ENCODE peak calls at places on chromosomes 7 and 10, in eight cellular contexts. K is psoas muscle, N is A673, Z is substantia nigra, G is GM23248, Q is ovary, M is stomach, B is heart left ventricle. O is an unnamed sample.

GRCh38 chr10:131946321-131946751 is 35.4 kb downstream of the BNIP3 start:
- DNase-seq in B (no peak), N (peak; percentile 61), K (no peak), M (no peak), G (peak; percentile 67), Q (peak; percentile 28), Z (no peak), O (no peak)

GRCh38 chr7:131276190-131276589 is 51.5 kb upstream of the MKLN1 start:
- DNase-seq in K (no peak), Q (no peak), Z (no peak), G (no peak), N (no peak), M (no peak), B (no peak), O (no peak)

GRCh38 chr7:107463139-107464078 is 6.4 kb upstream of the GPR22 start:
- DNase-seq in M (peak; percentile 58), Q (peak; percentile 71), B (peak; percentile 49), K (peak; percentile 64), N (peak; percentile 71), G (peak; percentile 82), Z (peak; percentile 37), O (peak; percentile 12)

GRCh38 chr7:91812388-91812787 is 68.1 kb downstream of the MTERF1 start:
- DNase-seq in K (no peak), B (no peak), Q (no peak), G (no peak), Z (no peak), M (no peak), N (no peak), O (no peak)

GRCh38 chr7:143405671-143406352 is 2.8 kb downstream of the EPHA1 start:
- DNase-seq in K (no peak), B (no peak), Z (no peak), G (no peak), Q (no peak), M (no peak), N (peak; percentile 44), O (no peak)

GRCh38 chr10:70652761-70653657 is 19.3 kb upstream of the ADAMTS14 start:
- DNase-seq in Q (no peak), K (peak; percentile 71), M (no peak), Z (no peak), N (no peak), G (peak; percentile 99), B (peak; percentile 83), O (no peak)

GRCh38 chr10:25017247-25017590 is 807 bp downstream of the THNSL1 start:
- DNase-seq in K (no peak), G (peak; percentile 40), M (peak; percentile 28), Z (no peak), Q (no peak), B (peak; percentile 13), N (no peak), O (no peak)

GRCh38 chr10:5461201-5461585 is 38.2 kb downstream of the CALML5 start:
- DNase-seq in B (no peak), N (no peak), G (peak; percentile 13), M (no peak), K (no peak), Z (no peak), Q (no peak), O (no peak)

GRCh38 chr10:93921338-93921737 is 27.6 kb downstream of the SLC35G1 start:
- DNase-seq in Z (no peak), N (peak; percentile 23), Q (no peak), M (no peak), G (no peak), K (no peak), B (no peak), O (no peak)

GRCh38 chr10:96025566-96025965 is 17.8 kb upstream of the CCNJ start:
- DNase-seq in K (no peak), B (no peak), Z (no peak), M (no peak), N (peak; percentile 25), G (peak; percentile 27), Q (no peak), O (no peak)

GRCh38 chr7:28623863-28624262 is 211.5 kb downstream of the CREB5 start:
- DNase-seq in G (no peak), Z (no peak), B (no peak), K (no peak), M (no peak), N (no peak), Q (no peak), O (no peak)

GRCh38 chr7:74023037-74023436 is 4.9 kb upstream of the ELN start:
- DNase-seq in B (no peak), Q (peak; percentile 88), N (no peak), G (peak; percentile 90), K (peak; percentile 90), Z (no peak), M (peak; percentile 35), O (no peak)

GRCh38 chr10:72353963-72354355 is 760 bp downstream of the DNAJB12 start:
- DNase-seq in M (no peak), Q (peak; percentile 68), B (no peak), Z (peak; percentile 50), K (peak; percentile 76), G (peak; percentile 68), N (no peak), O (no peak)

GRCh38 chr10:125022671-125023070 is 80.7 kb downstream of the ZRANB1 start:
- DNase-seq in B (no peak), M (no peak), K (no peak), G (no peak), Z (no peak), N (no peak), Q (peak; percentile 32), O (no peak)

GRCh38 chr7:156650042-156650441 is 9.5 kb downstream of the RNF32 start:
- DNase-seq in Z (no peak), K (no peak), G (peak; percentile 43), Q (no peak), B (no peak), M (peak; percentile 79), N (peak; percentile 16), O (no peak)

GRCh38 chr10:110533149-110533548 is 34.3 kb upstream of the SMC3 start:
- DNase-seq in Q (no peak), B (no peak), N (peak; percentile 70), G (no peak), K (no peak), M (no peak), Z (no peak), O (no peak)

GRCh38 chr10:5818894-5819293 is 5.7 kb upstream of the GDI2 start:
- DNase-seq in Q (no peak), N (no peak), Z (no peak), B (no peak), M (no peak), G (no peak), K (no peak), O (no peak)

GRCh38 chr7:13641699-13642098 is 347.8 kb downstream of the ETV1 start:
- DNase-seq in K (no peak), N (no peak), B (no peak), Z (no peak), G (peak; percentile 62), M (no peak), Q (no peak), O (no peak)

GRCh38 chr10:35306852-35307251 is 29.5 kb upstream of the CCNY start:
- DNase-seq in K (no peak), G (peak; percentile 71), B (no peak), N (no peak), M (peak; percentile 70), Q (no peak), Z (no peak), O (no peak)

GRCh38 chr10:77905086-77905735 is 21.3 kb downstream of the DLG5 start:
- DNase-seq in G (no peak), K (no peak), Q (no peak), M (no peak), N (no peak), B (no peak), Z (no peak), O (no peak)

GRCh38 chr10:120833222-120833928 is 17.8 kb upstream of the WDR11 start:
- DNase-seq in K (no peak), B (no peak), M (no peak), G (peak; percentile 11), N (no peak), Z (no peak), Q (no peak), O (no peak)

GRCh38 chr10:3830946-3831345 is 45.9 kb upstream of the KLF6 start:
- DNase-seq in K (no peak), G (no peak), N (no peak), Q (no peak), Z (no peak), M (no peak), B (no peak), O (no peak)

GRCh38 chr7:14717711-14718304 is 184.7 kb downstream of the DGKB start:
- DNase-seq in B (no peak), G (peak; percentile 65), K (no peak), N (peak; percentile 27), Q (no peak), M (no peak), Z (no peak), O (no peak)

GRCh38 chr10:80158598-80159127 is 26.1 kb downstream of the PLAC9 start:
- DNase-seq in M (peak; percentile 64), B (peak; percentile 92), G (peak; percentile 96), Q (peak; percentile 74), Z (no peak), K (peak; percentile 91), N (peak; percentile 99), O (peak; percentile 90)

GRCh38 chr7:71645836-71646235 is 513.9 kb downstream of the GALNT17 start:
- DNase-seq in N (no peak), Q (no peak), M (no peak), B (no peak), Z (no peak), K (no peak), G (peak; percentile 22), O (no peak)

GRCh38 chr10:14652816-14653215 is 121.9 kb downstream of the FAM107B start:
- DNase-seq in N (no peak), K (no peak), Z (no peak), M (no peak), B (no peak), G (no peak), Q (no peak), O (no peak)
- H3K27ac ChIP-seq in N (no peak overlapping the region), K (no peak overlapping the region), Z (no peak overlapping the region), M (peak overlapping the region; percentile 82), B (peak overlapping the region; percentile 41), G (peak overlapping the region; percentile 72), Q (no peak overlapping the region), O (no peak overlapping the region)

DNA sequence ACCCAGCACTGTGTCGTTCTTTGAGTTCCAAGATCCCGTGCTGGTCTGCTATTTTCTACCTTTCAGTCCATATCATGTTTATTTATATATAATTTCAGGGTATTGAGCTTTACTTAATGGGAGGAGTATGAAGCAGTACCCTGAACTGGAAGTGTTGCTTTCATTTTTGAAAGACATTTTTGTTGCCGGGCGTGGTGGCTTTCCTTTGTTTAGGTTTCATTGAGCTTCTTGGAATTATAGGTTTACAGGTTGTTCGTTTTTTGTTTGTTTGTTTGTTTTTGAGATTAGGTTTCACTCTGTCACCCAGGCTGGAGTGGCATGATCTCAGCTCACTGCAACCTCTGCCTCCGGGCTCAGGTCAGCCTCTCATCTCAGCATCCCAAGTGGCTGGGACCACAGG is 7.4 kb downstream of the ZNF487 start:
- DNase-seq in M (no peak), N (no peak), G (no peak), K (no peak), Z (no peak), Q (no peak), B (no peak), O (no peak)
- H3K27ac ChIP-seq in M (no peak overlapping the region), N (no peak overlapping the region), G (no peak overlapping the region), K (no peak overlapping the region), Z (no peak overlapping the region), Q (no peak overlapping the region), B (no peak overlapping the region), O (no peak overlapping the region)

GRCh38 chr10:50536617-50537252 is 87.0 kb downstream of the SGMS1 start:
- DNase-seq in Z (no peak), K (no peak), M (no peak), Q (no peak), N (no peak), B (no peak), G (peak; percentile 79), O (no peak)
- H3K27ac ChIP-seq in Z (peak overlapping the region; percentile 69), K (no peak overlapping the region), M (no peak overlapping the region), Q (no peak overlapping the region), N (no peak overlapping the region), B (no peak overlapping the region), G (peak overlapping the region; percentile 4), O (no peak overlapping the region)

GRCh38 chr7:30473903-30474302 is 4.7 kb downstream of the NOD1 start:
- DNase-seq in Z (no peak), K (no peak), Q (no peak), N (no peak), M (no peak), G (peak; percentile 20), B (no peak), O (no peak)
- H3K27ac ChIP-seq in Z (no peak overlapping the region), K (no peak overlapping the region), Q (peak overlapping the region; percentile 81), N (no peak overlapping the region), M (peak overlapping the region; percentile 87), G (peak overlapping the region; percentile 92), B (peak overlapping the region; percentile 40), O (no peak overlapping the region)